ENCODE peak calls at places on chromosomes 7 and 10, in ten cellular contexts. Q, I, N, Z, U, O, T, E, R and G are unnamed samples.

GRCh38 chr10:78964274-78964951 is 104.4 kb upstream of the ZMIZ1 start:
- DNase-seq in Q (no peak), R (no peak), I (no peak), E (no peak), N (no peak), U (no peak), O (no peak), T (no peak), Z (no peak), G (no peak)

GRCh38 chr7:6651866-6652445 is 14.8 kb downstream of the ZNF316 start:
- DNase-seq in O (no peak), I (no peak), Q (no peak), E (peak; percentile 7), Z (no peak), T (no peak), R (peak; percentile 59), U (no peak), N (no peak), G (no peak)

GRCh38 chr10:69179089-69179742 is 818 bp upstream of the SUPV3L1 start:
- DNase-seq in Q (peak; percentile 22), I (no peak), R (no peak), E (peak; percentile 23), T (no peak), U (no peak), Z (no peak), N (no peak), O (no peak), G (no peak)

GRCh38 chr10:31030800-31031199 is 865 bp downstream of the ZNF438 start:
- DNase-seq in Q (no peak), R (no peak), T (no peak), E (no peak), Z (no peak), U (no peak), I (no peak), N (no peak), O (no peak), G (no peak)

GRCh38 chr10:49135575-49136313 is 1.9 kb upstream of the FAM170B start:
- DNase-seq in Z (no peak), U (peak; percentile 2), O (no peak), Q (no peak), N (no peak), I (no peak), R (no peak), E (no peak), T (no peak), G (no peak)

GRCh38 chr10:44240766-44241165 is 144.1 kb downstream of the CXCL12 start:
- DNase-seq in Z (no peak), U (peak; percentile 15), R (no peak), I (no peak), N (no peak), E (no peak), Q (no peak), T (no peak), O (no peak), G (no peak)

GRCh38 chr10:13439771-13440708 is 88.8 kb downstream of the BEND7 start:
- DNase-seq in O (no peak), N (peak; percentile 81), R (peak; percentile 80), U (peak; percentile 34), I (peak; percentile 53), Z (peak; percentile 70), Q (peak; percentile 78), E (peak; percentile 65), T (no peak), G (peak; percentile 40)

GRCh38 chr10:110388682-110389052 is 83.9 kb upstream of the SMNDC1 start:
- DNase-seq in E (no peak), O (no peak), I (no peak), N (no peak), Q (no peak), R (no peak), Z (no peak), U (no peak), T (no peak), G (no peak)

DNA sequence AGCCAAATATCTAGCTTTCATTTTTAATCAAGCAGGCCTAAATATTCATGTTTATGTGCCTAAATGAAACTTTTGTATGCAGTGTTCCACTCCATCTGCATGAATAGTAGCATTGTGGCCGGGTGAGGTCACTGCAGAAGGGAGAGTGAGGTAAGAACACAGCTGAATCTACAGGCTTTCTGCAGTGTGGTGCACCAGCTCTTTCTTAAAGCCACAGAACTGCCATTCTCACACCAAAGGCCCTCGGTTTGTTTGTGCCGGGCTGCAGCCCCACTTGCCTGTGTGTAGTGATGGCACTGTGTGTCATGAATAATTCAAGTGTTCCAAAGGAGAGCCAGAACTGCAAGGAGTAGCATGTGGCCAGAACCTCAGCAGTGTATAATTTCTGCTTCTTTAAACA is 204.1 kb downstream of the TRIL start:
- DNase-seq in E (no peak), O (no peak), I (peak; percentile 17), Q (peak; percentile 29), U (peak; percentile 50), Z (peak; percentile 40), N (no peak), T (no peak), R (no peak), G (no peak)
- TF ChIP-seq CTCF in E (no peak), O (peak; percentile 40), I (no peak), Q (no peak), U (peak; percentile 15), Z (no peak), N (no peak), T (no peak), R (no peak), G (peak; percentile 19)

DNA sequence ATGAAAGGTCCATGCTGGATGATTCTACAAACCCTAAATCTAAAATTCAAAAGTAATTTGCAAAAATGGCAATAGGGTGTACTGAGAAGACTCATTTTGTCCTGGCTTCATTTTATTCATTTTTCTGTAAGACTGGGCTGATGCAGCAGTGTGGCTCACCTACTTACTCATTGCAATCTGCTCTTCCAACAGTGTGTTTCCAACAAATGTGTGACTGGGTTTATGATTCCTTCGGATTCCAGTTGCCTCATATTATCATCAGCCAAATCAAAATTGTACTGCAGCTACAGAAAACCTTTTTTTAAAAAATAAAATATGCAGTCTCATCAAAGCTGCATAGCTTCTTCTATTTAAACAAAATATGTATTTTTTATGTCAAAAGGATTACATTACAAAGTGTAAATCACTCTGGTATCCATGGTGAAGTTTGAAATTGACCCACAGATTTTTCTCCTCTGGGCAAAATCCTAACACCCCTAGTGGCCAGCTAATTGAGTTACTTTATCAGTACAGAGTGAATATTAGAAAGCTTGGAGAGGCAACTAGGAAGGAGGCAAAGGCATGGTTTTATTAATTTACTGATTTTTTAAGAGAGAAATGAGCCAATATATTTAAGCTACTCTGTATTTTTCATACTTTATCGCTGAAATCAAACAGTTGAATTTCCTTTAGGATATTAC is 390.3 kb downstream of the MAGI2 start:
- DNase-seq in U (no peak), N (no peak), Q (no peak), Z (no peak), E (no peak), T (no peak), R (no peak), I (no peak), O (no peak), G (no peak)
- TF ChIP-seq CTCF in U (peak; percentile 7), N (no peak), Q (no peak), Z (peak; percentile 35), E (no peak), T (no peak), R (no peak), I (peak; percentile 5), O (no peak), G (no peak)

DNA sequence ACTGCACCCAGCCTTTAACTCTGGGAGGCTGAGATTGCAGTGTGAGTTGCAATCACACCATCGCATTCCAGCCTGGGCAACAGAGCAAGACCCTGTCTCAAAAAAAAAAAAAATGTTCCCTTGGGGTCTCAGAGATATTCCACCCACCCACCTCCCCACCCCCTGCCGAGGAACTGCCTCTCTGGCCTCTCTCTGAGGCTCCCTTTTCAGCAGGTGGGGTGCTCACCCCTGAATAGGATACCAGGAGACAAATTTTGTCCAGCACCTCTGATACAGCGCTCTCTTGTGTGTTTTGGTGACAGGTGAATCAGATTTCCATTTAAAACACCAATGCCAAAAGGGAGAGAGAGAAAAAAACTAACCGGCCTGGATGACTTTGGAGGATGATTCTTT is 92.6 kb upstream of the KIF5B start:
- DNase-seq in E (no peak), R (no peak), Q (no peak), N (no peak), T (no peak), I (no peak), O (no peak), Z (no peak), U (no peak), G (no peak)
- TF ChIP-seq CTCF in E (no peak), R (no peak), Q (no peak), N (no peak), T (no peak), I (no peak), O (no peak), Z (no peak), U (no peak), G (no peak)

DNA sequence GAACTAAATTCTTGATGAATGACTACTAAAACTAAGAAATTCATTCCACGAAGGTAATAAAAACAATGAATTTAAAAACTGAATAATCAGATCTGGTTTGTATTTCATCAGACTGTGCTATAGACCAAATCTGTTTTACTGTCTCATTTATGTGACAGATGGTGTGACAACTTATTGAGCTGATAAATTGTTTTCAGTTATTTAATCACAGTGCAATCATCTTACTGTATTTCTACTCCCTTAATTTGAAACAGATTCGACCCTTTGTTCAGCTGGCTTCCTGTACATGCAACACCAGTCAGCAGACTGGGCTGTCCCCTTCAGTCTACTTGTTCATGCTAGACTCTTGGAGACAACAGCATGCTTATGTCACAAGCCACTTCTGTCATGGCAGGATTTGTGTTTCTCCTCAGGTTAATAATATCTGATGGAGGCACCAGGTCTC is 150.9 kb downstream of the MBL2 start:
- DNase-seq in T (no peak), E (no peak), R (no peak), Q (no peak), U (peak; percentile 33), O (no peak), I (no peak), Z (no peak), N (no peak), G (peak; percentile 41)
- TF ChIP-seq CTCF in T (no peak), E (no peak), R (no peak), Q (no peak), U (no peak), O (no peak), I (no peak), Z (no peak), N (no peak), G (no peak)

DNA sequence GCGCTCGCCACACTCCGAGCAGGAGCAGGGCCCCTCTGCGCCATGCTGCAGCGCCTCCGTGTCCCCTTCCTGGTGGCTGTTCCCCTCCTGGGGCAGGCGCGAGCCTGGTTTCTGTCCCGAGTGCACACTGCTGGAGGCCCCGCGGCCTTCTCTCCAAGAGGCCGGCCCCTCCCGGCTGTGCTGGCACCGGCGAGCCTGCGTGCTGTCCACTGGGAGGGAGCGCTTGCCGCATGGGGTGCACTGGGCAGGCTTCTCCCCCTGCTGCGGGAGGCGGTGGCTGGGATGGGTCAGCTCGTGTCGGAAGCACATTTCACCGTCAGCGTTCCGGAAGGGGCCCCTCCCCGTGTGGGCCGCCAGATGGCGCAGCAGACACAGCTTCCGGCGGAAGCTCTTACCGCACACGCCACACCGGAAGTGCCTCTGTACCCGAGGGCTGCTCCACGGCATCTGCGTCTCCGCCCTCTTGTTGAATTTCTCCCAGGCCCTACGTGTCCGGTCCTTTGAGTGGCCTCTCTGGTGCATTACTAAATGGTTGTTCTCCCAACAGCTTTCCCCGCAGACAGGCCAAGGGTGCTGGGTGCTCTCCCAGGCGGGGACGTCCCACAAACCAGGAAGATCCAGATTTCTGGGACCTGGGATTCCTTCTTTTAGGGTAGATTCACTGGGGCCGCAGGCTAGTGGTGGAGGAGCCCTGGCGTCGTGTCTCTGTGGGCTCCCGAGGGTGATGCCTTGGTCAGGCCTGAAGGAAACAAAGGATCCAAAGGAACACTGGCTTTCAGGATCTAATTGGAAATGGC is 18.7 kb downstream of the ZNF786 start:
- DNase-seq in Z (peak; percentile 18), U (no peak), E (no peak), T (no peak), I (no peak), Q (peak; percentile 60), R (no peak), O (no peak), N (peak; percentile 62), G (peak; percentile 58)
- TF ChIP-seq CTCF in Z (peak; percentile 44), U (no peak), E (no peak), T (no peak), I (no peak), Q (peak; percentile 55), R (peak; percentile 18), O (peak; percentile 3), N (peak; percentile 57), G (peak; percentile 10)